ENCODE peak calls at places on chromosomes 7 and 10, in seven cellular contexts. X is heart right ventricle; Q is NCI-H460; U is fibroblast of the aortic adventitia; Z is stimulated activated CD4-positive, alpha-beta T cell treated with anti-CD3 and anti-CD28 coated beads, Interleukin-4, amount 100 ng/mL, for 24 hours; W is HT1080; Y is posterior cingulate gyrus. L is an unnamed sample.
A peak's percentile ranks its signal among the peaks of the same experiment; 100 is the strongest.

GRCh38 chr10:68073631-68074403 is 1.3 kb downstream of the HERC4 start:
- DNase-seq in X (no peak), U (peak; percentile 34), Z (no peak), W (no peak), Y (no peak), Q (no peak), L (no peak)

GRCh38 chr7:72268826-72269225 is 143.3 kb downstream of the CALN1 start:
- DNase-seq in U (no peak), W (no peak), Y (no peak), Z (no peak), Q (no peak), X (no peak), L (no peak)

GRCh38 chr10:127307338-127307737 is 110.9 kb upstream of the INSYN2A start:
- DNase-seq in Q (no peak), Y (no peak), U (no peak), X (no peak), W (no peak), Z (no peak), L (no peak)

GRCh38 chr10:16945566-16945965 is 128.3 kb upstream of the RSU1 start:
- DNase-seq in Y (no peak), W (no peak), Z (no peak), X (no peak), Q (no peak), U (peak; percentile 22), L (no peak)

GRCh38 chr10:112951349-112952281 is 1.6 kb downstream of the TCF7L2 start:
- DNase-seq in U (peak; percentile 84), Q (peak; percentile 72), Y (peak; percentile 19), W (peak; percentile 86), X (peak; percentile 67), Z (peak; percentile 30), L (peak; percentile 60)

GRCh38 chr7:71019703-71020102 is 112.2 kb upstream of the GALNT17 start:
- DNase-seq in X (peak; percentile 6), Z (no peak), Q (no peak), U (no peak), Y (peak; percentile 9), W (no peak), L (no peak)

GRCh38 chr10:131068760-131069159 is 242.8 kb downstream of the TCERG1L start:
- DNase-seq in Y (no peak), W (peak; percentile 26), Q (no peak), X (no peak), Z (no peak), U (no peak), L (no peak)

GRCh38 chr10:104824378-104825006 is 183.4 kb downstream of the SORCS3 start:
- DNase-seq in Q (peak; percentile 18), Y (no peak), X (peak; percentile 24), Z (peak; percentile 4), W (peak; percentile 36), U (peak; percentile 37), L (peak; percentile 17)

GRCh38 chr10:61627266-61627665 is 35.5 kb upstream of the CABCOCO1 start:
- DNase-seq in Q (no peak), Z (no peak), X (no peak), U (no peak), W (no peak), Y (no peak), L (no peak)

L was measured in stimulated activated naive CD8-positive, alpha-beta T cell treated with anti-CD3 and anti-CD28 coated beads, Interleukin-15, Interleukin-2, amounts not matched to agents 100 U/mL and 50 U/mL, for 24 hours.